ENCODE peak calls at places on chromosome 20, in ten cellular contexts. O is brain microvascular endothelial cell, V is ascending aorta, G is AG04450, E is mammary epithelial cell, W is sigmoid colon, C is heart right ventricle, Q is PC-9, M is cardiac fibroblast, R is fibroblast of mammary gland. S is an unnamed sample.

GRCh38 chr20:54347216-54347833 is 128.1 kb upstream of the DOK5 start:
- DNase-seq in O (no peak), V (no peak), G (no peak), E (no peak), W (no peak), C (no peak), Q (no peak), M (no peak), R (no peak), S (no peak)

GRCh38 chr20:20454367-20454766 is 86.5 kb downstream of the INSM1 start:
- DNase-seq in O (no peak), V (no peak), G (no peak), E (no peak), W (no peak), C (no peak), Q (no peak), M (no peak), R (no peak), S (no peak)

GRCh38 chr20:63557481-63557891 is 3.5 kb downstream of the FNDC11 start:
- DNase-seq in O (no peak), V (no peak), G (no peak), E (no peak), W (no peak), C (no peak), Q (no peak), M (no peak), R (no peak), S (no peak)

GRCh38 chr20:59787186-59787890 is 146.1 kb downstream of the SYCP2 start:
- DNase-seq in O (no peak), V (no peak), G (no peak), E (no peak), W (no peak), C (no peak), Q (no peak), M (no peak), R (no peak), S (no peak)

GRCh38 chr20:39716796-39717341 is 754.7 kb downstream of the DHX35 start:
- DNase-seq in O (no peak), V (no peak), G (no peak), E (peak), W (no peak), C (no peak), Q (no peak), M (no peak), R (peak), S (no peak)

GRCh38 chr20:36439040-36439730 is 102.1 kb upstream of the MYL9 start:
- DNase-seq in O (peak), V (no peak), G (no peak), E (peak), W (no peak), C (peak), Q (no peak), M (peak), R (peak), S (no peak)

GRCh38 chr20:19693508-19693907 is 64.5 kb upstream of the RIN2 start:
- DNase-seq in O (no peak), V (no peak), G (no peak), E (no peak), W (no peak), C (no peak), Q (no peak), M (no peak), R (no peak), S (no peak)

GRCh38 chr20:4153251-4153650 is 137.9 kb upstream of the RNF24 start:
- DNase-seq in O (no peak), V (no peak), G (no peak), E (no peak), W (peak), C (no peak), Q (no peak), M (peak), R (no peak), S (no peak)

GRCh38 chr20:34921436-34921835 is 34.2 kb downstream of the GSS start:
- DNase-seq in O (no peak), V (no peak), G (no peak), E (no peak), W (no peak), C (no peak), Q (peak), M (no peak), R (no peak), S (no peak)

GRCh38 chr20:16434087-16434664 is 139.1 kb downstream of the KIF16B start:
- DNase-seq in O (peak), V (no peak), G (no peak), E (peak), W (no peak), C (peak), Q (no peak), M (peak), R (peak), S (no peak)

GRCh38 chr20:3778976-3779375 is 2.3 kb downstream of the SPEF1 start:
- DNase-seq in O (no peak), V (no peak), G (no peak), E (no peak), W (no peak), C (no peak), Q (no peak), M (no peak), R (no peak), S (no peak)

GRCh38 chr20:5863040-5863811 is 87.1 kb downstream of the TRMT6 start:
- DNase-seq in O (peak), V (no peak), G (no peak), E (peak), W (no peak), C (peak), Q (no peak), M (peak), R (peak), S (no peak)

GRCh38 chr20:40913224-40913821 is 115.3 kb upstream of the TOP1 start:
- DNase-seq in O (no peak), V (no peak), G (no peak), E (no peak), W (no peak), C (no peak), Q (no peak), M (no peak), R (no peak), S (no peak)

GRCh38 chr20:37932074-37932473 is 29.1 kb downstream of the VSTM2L start:
- DNase-seq in O (no peak), V (no peak), G (no peak), E (no peak), W (no peak), C (no peak), Q (no peak), M (no peak), R (no peak), S (no peak)

GRCh38 chr20:8287328-8287727 is 155.3 kb downstream of the PLCB1 start:
- DNase-seq in O (no peak), V (no peak), G (no peak), E (no peak), W (no peak), C (no peak), Q (no peak), M (no peak), R (no peak), S (no peak)

GRCh38 chr20:44784688-44785087 is 25.7 kb downstream of the RIMS4 start:
- DNase-seq in O (no peak), V (no peak), G (no peak), E (no peak), W (no peak), C (no peak), Q (no peak), M (no peak), R (no peak), S (no peak)

GRCh38 chr20:44166477-44166876 is 20.5 kb downstream of the JPH2 start:
- DNase-seq in O (no peak), V (no peak), G (no peak), E (no peak), W (no peak), C (no peak), Q (peak), M (no peak), R (peak), S (no peak)

GRCh38 chr20:35284267-35284991 is at the start of gene EIF6:
- DNase-seq in O (peak), V (no peak), G (peak), E (peak), W (peak), C (peak), Q (peak), M (peak), R (peak), S (peak)

GRCh38 chr20:50194831-50195523 is 4.3 kb downstream of the CEBPB start:
- DNase-seq in O (no peak), V (no peak), G (no peak), E (peak), W (peak), C (no peak), Q (no peak), M (no peak), R (peak), S (no peak)

GRCh38 chr20:19451591-19452295 is 239.3 kb downstream of the SLC24A3 start:
- DNase-seq in O (no peak), V (no peak), G (no peak), E (no peak), W (peak), C (no peak), Q (no peak), M (no peak), R (no peak), S (no peak)

GRCh38 chr20:37915800-37916570 is 13.1 kb downstream of the VSTM2L start:
- DNase-seq in O (no peak), V (no peak), G (no peak), E (no peak), W (no peak), C (no peak), Q (no peak), M (no peak), R (no peak), S (no peak)

GRCh38 chr20:33091693-33092092 is 12.2 kb downstream of the BPIFB4 start:
- DNase-seq in O (no peak), V (no peak), G (no peak), E (no peak), W (no peak), C (no peak), Q (no peak), M (no peak), R (no peak), S (no peak)

GRCh38 chr20:38649275-38649891 is 47.8 kb downstream of the ARHGAP40 start:
- DNase-seq in O (peak), V (no peak), G (no peak), E (no peak), W (no peak), C (no peak), Q (no peak), M (peak), R (peak), S (no peak)

GRCh38 chr20:34037767-34038166 is 44.1 kb downstream of the RALY start:
- DNase-seq in O (no peak), V (no peak), G (peak), E (no peak), W (no peak), C (no peak), Q (no peak), M (peak), R (peak), S (no peak)

GRCh38 chr20:53810661-53811355 is 217.2 kb upstream of the ZNF217 start:
- DNase-seq in O (no peak), V (no peak), G (no peak), E (no peak), W (no peak), C (no peak), Q (no peak), M (no peak), R (no peak), S (no peak)

GRCh38 chr20:24815931-24816330 is 133.1 kb upstream of the CST7 start:
- DNase-seq in O (no peak), V (no peak), G (no peak), E (no peak), W (no peak), C (no peak), Q (no peak), M (no peak), R (no peak), S (no peak)
- TF ChIP-seq CTCF in O (no peak), V (no peak), G (no peak), E (no peak), W (no peak), C (no peak), Q (no peak), M (no peak), R (no peak), S (no peak)

DNA sequence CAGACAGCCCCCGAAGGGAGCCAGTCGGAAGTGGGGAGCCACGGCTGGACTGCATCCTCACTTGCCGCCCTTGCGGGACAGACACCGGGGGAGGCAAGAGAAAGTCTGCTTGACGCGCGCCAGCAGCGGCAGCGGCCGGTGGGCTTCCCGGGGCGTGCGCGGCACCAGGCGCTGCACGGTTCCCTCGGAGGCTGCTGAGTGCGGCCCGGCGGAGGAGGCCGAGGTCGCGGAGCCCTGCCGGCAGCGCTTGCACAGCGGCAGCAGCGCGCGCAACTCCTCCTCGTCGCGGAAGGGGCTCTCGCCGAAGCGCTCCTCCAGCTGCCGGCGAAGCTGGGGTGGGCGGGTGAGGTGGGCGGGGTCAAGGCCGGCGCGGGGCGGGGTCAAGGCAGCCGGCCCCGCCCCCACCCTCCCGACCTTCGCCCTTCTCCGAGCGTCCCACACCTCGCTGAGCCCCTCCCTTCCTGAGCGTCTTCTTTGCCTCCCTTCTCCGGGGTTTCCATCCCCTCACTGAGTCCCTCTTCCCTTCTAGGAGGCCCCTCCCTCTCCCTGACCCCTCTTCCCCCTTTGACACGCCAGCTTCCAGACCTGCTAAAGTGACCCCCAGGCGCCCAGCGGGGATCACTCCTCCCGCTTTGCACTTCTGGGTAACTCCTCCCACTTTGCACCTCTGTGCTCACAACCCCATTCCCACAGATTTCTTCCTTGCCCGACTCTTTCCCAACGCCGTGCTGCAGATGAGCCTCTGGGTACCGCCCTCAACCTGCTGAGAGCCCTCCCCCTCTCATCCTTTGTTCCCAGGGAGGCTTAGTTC is 8.8 kb downstream of the DUSP15 start:
- DNase-seq in O (no peak), V (no peak), G (no peak), E (peak), W (no peak), C (peak), Q (no peak), M (peak), R (no peak), S (no peak)
- H3K4me3 ChIP-seq in O (peak), V (peak), G (peak), E (peak), W (peak), C (peak), Q (peak), M (peak), R (no peak), S (peak)

GRCh38 chr20:9501473-9501872 is 12.9 kb upstream of the LAMP5 start:
- DNase-seq in O (no peak), V (no peak), G (no peak), E (no peak), W (no peak), C (no peak), Q (no peak), M (no peak), R (no peak), S (no peak)

GRCh38 chr20:9506964-9507369 is 7.4 kb upstream of the LAMP5 start:
- DNase-seq in O (no peak), V (no peak), G (no peak), E (no peak), W (no peak), C (peak), Q (no peak), M (no peak), R (no peak), S (no peak)

GRCh38 chr20:9500121-9500911 is 14.1 kb upstream of the LAMP5 start:
- DNase-seq in O (no peak), V (no peak), G (no peak), E (no peak), W (no peak), C (no peak), Q (no peak), M (no peak), R (peak), S (no peak)

GRCh38 chr20:9506337-9506821 is 8.0 kb upstream of the LAMP5 start:
- DNase-seq in O (no peak), V (no peak), G (no peak), E (no peak), W (no peak), C (peak), Q (no peak), M (no peak), R (no peak), S (no peak)

DNA sequence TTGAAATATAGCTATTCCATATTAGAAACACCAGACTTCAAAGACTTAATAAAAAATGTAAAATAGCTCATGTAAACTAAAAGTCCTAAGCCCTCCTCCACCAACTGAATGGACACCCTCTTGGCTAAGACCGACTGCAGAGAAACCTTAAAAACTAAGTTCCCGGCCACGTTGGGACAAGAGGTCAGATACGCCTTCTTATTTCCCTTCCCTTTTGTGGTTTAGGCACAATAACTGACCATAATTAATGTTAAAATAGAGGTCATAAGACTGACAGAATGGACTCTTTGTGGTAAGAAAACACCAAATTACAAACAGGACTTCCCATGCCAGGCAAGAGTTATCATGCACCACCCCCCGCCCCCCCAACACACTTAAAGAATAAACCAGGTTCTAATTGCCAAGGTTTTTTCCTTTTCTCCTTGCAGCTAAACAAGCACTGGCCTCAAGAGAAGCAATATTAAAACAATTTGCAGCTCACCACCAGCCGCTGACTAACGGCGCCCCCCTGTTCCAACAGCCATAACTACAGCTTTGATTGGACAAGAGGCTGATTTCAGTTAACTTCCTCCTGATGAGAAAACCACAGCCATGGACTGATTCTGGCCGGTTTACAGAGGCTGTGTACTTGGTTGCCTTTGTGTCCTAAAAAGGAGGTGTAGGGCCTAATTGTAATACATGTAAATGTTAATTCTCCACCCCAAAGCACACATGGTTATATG is 10.7 kb upstream of the LAMP5 start:
- DNase-seq in O (peak), V (no peak), G (no peak), E (no peak), W (no peak), C (no peak), Q (no peak), M (no peak), R (peak), S (no peak)
- TF ChIP-seq CTCF in O (peak), V (no peak), G (no peak), E (no peak), W (no peak), C (peak), Q (no peak), M (no peak), R (peak), S (peak)

GRCh38 chr20:62543470-62544302 is 67.9 kb upstream of the GATA5 start:
- DNase-seq in O (no peak), V (no peak), G (no peak), E (no peak), W (no peak), C (no peak), Q (no peak), M (no peak), R (no peak), S (no peak)

GRCh38 chr20:62545271-62545670 is 69.5 kb upstream of the GATA5 start:
- DNase-seq in O (no peak), V (no peak), G (no peak), E (no peak), W (no peak), C (no peak), Q (no peak), M (no peak), R (no peak), S (no peak)

GRCh38 chr20:62542862-62543261 is 67.1 kb upstream of the GATA5 start:
- DNase-seq in O (no peak), V (no peak), G (no peak), E (no peak), W (no peak), C (no peak), Q (no peak), M (no peak), R (no peak), S (no peak)

GRCh38 chr20:62545901-62546525 is 70.2 kb upstream of the GATA5 start:
- DNase-seq in O (no peak), V (no peak), G (no peak), E (no peak), W (no peak), C (no peak), Q (no peak), M (no peak), R (no peak), S (no peak)

DNA sequence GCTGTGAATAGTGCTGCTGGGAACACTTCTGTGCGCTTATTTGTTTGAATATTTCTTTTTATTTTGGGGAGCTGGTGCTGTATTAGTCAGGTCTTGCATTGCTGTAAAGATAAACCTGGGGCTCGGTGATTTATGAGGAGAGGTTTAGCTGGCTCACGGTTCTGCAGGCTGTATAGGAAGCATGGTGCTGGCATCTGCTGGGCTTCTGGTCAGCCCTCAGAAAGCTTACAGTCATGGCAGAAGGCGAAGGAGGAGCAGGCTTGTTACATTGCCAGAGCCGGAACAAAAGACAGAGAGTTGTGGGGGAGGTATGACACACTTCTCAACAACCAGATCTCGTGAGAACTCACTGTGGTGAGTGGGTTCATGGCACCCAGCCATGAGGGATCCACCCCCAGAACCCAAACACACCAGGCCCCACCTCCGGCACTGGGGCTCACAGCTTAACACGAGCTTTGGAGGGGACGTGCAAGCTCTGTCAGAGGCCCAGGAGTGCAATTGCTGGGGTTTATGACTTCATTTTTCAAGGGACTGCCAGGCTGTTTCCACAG is 68.8 kb upstream of the GATA5 start:
- DNase-seq in O (no peak), V (no peak), G (no peak), E (no peak), W (no peak), C (no peak), Q (no peak), M (no peak), R (no peak), S (no peak)
- H3K4me3 ChIP-seq in O (no peak), V (no peak), G (no peak), E (no peak), W (no peak), C (no peak), Q (no peak), M (no peak), R (no peak), S (no peak)

GRCh38 chr20:23441850-23442313 is 2.4 kb downstream of the CSTL1 start:
- DNase-seq in O (peak), V (no peak), G (peak), E (peak), W (peak), C (peak), Q (peak), M (peak), R (peak), S (no peak)
- TF ChIP-seq CTCF in O (peak), V (peak), G (peak), E (peak), W (peak), C (peak), Q (peak), M (peak), R (peak), S (peak)

GRCh38 chr20:47878601-47879004 is 93.3 kb upstream of the SULF2 start:
- DNase-seq in O (no peak), V (no peak), G (no peak), E (peak), W (no peak), C (no peak), Q (peak), M (peak), R (no peak), S (no peak)
- H3K4me3 ChIP-seq in O (no peak), V (no peak), G (no peak), E (no peak), W (no peak), C (no peak), Q (no peak), M (no peak), R (no peak), S (no peak)

GRCh38 chr20:1423625-1424106 is 30.8 kb upstream of the FKBP1A start:
- DNase-seq in O (peak), V (no peak), G (no peak), E (no peak), W (no peak), C (no peak), Q (peak), M (peak), R (peak), S (no peak)
- TF ChIP-seq CTCF in O (peak), V (no peak), G (peak), E (peak), W (no peak), C (peak), Q (no peak), M (peak), R (no peak), S (peak)

GRCh38 chr20:17650301-17650761 is 31.7 kb downstream of the RRBP1 start:
- DNase-seq in O (no peak), V (no peak), G (no peak), E (no peak), W (peak), C (no peak), Q (no peak), M (peak), R (no peak), S (no peak)
- H3K4me3 ChIP-seq in O (no peak), V (no peak), G (no peak), E (no peak), W (no peak), C (no peak), Q (no peak), M (no peak), R (no peak), S (no peak)

S was measured in retinal pigment epithelial cell.